ENCODE peak calls at places on chromosomes 3 and 15, in four cellular contexts. One of them, this sample, is unnamed.

GRCh38 chr15:62999923-63000484 is 42.5 kb upstream of the TPM1 start:
- DNase-seq in brain microvascular endothelial cell: no peak
- DNase-seq in adrenal gland: no peak
- DNase-seq in AG09309: no peak
- DNase-seq in this sample: peak

GRCh38 chr3:174957581-174958001 is 98.5 kb downstream of the NAALADL2 start:
- DNase-seq in brain microvascular endothelial cell: no peak
- DNase-seq in adrenal gland: no peak
- DNase-seq in AG09309: no peak
- DNase-seq in this sample: no peak

GRCh38 chr3:89955141-89955540 is 847.7 kb downstream of the EPHA3 start:
- DNase-seq in brain microvascular endothelial cell: no peak
- DNase-seq in adrenal gland: no peak
- DNase-seq in AG09309: no peak
- DNase-seq in this sample: no peak

GRCh38 chr3:30539772-30540171 is 66.6 kb upstream of the TGFBR2 start:
- DNase-seq in brain microvascular endothelial cell: peak
- DNase-seq in adrenal gland: no peak
- DNase-seq in AG09309: no peak
- DNase-seq in this sample: no peak

GRCh38 chr3:125350597-125350996 is 24.5 kb downstream of the ZNF148 start:
- DNase-seq in brain microvascular endothelial cell: no peak
- DNase-seq in adrenal gland: no peak
- DNase-seq in AG09309: no peak
- DNase-seq in this sample: no peak

GRCh38 chr15:84816694-84817460 is at the start of gene ALPK3:
- DNase-seq in brain microvascular endothelial cell: no peak
- DNase-seq in adrenal gland: peak
- DNase-seq in AG09309: no peak
- DNase-seq in this sample: peak

GRCh38 chr3:33250712-33251111 is 26.5 kb upstream of the FBXL2 start:
- DNase-seq in brain microvascular endothelial cell: peak
- DNase-seq in adrenal gland: no peak
- DNase-seq in AG09309: no peak
- DNase-seq in this sample: no peak

GRCh38 chr3:101903426-101903825 is 54.1 kb downstream of the NFKBIZ start:
- DNase-seq in brain microvascular endothelial cell: no peak
- DNase-seq in adrenal gland: no peak
- DNase-seq in AG09309: no peak
- DNase-seq in this sample: no peak

GRCh38 chr3:171792549-171792948 is 17.7 kb downstream of the PLD1 start:
- DNase-seq in brain microvascular endothelial cell: no peak
- DNase-seq in adrenal gland: peak
- DNase-seq in AG09309: no peak
- DNase-seq in this sample: no peak

GRCh38 chr15:70324001-70324974 is 226.6 kb upstream of the TLE3 start:
- DNase-seq in brain microvascular endothelial cell: no peak
- DNase-seq in adrenal gland: no peak
- DNase-seq in AG09309: peak
- DNase-seq in this sample: no peak

GRCh38 chr3:43499256-43499655 is 122.6 kb downstream of the ANO10 start:
- DNase-seq in brain microvascular endothelial cell: no peak
- DNase-seq in adrenal gland: peak
- DNase-seq in AG09309: no peak
- DNase-seq in this sample: no peak

GRCh38 chr15:75625542-75626347 is at the start of gene SNUPN:
- DNase-seq in brain microvascular endothelial cell: peak
- DNase-seq in adrenal gland: peak
- DNase-seq in AG09309: no peak
- DNase-seq in this sample: peak

GRCh38 chr3:112407214-112407887 is 74.4 kb downstream of the CD200 start:
- DNase-seq in brain microvascular endothelial cell: no peak
- DNase-seq in adrenal gland: no peak
- DNase-seq in AG09309: no peak
- DNase-seq in this sample: peak

GRCh38 chr15:89395461-89395875 is 60.8 kb upstream of the POLG start:
- DNase-seq in brain microvascular endothelial cell: no peak
- DNase-seq in adrenal gland: peak
- DNase-seq in AG09309: no peak
- DNase-seq in this sample: no peak

GRCh38 chr3:66121288-66121687 is 82.6 kb upstream of the MAGI1 start:
- DNase-seq in brain microvascular endothelial cell: no peak
- DNase-seq in adrenal gland: no peak
- DNase-seq in AG09309: no peak
- DNase-seq in this sample: no peak

GRCh38 chr15:41490355-41490754 is 3.3 kb upstream of the ITPKA start:
- DNase-seq in brain microvascular endothelial cell: peak
- DNase-seq in adrenal gland: no peak
- DNase-seq in AG09309: peak
- DNase-seq in this sample: no peak

GRCh38 chr3:129015388-129016105 is 14.4 kb downstream of the EFCC1 start:
- DNase-seq in brain microvascular endothelial cell: no peak
- DNase-seq in adrenal gland: peak
- DNase-seq in AG09309: no peak
- DNase-seq in this sample: no peak

GRCh38 chr3:33716227-33716626 is 1.8 kb downstream of the CLASP2 start:
- DNase-seq in brain microvascular endothelial cell: no peak
- DNase-seq in adrenal gland: no peak
- DNase-seq in AG09309: no peak
- DNase-seq in this sample: no peak

GRCh38 chr15:89167267-89168176 is 53.9 kb downstream of the RLBP1 start:
- DNase-seq in brain microvascular endothelial cell: peak
- DNase-seq in adrenal gland: peak
- DNase-seq in AG09309: no peak
- DNase-seq in this sample: peak

GRCh38 chr15:23565395-23566069 is at the start of gene MKRN3:
- DNase-seq in brain microvascular endothelial cell: no peak
- DNase-seq in adrenal gland: no peak
- DNase-seq in AG09309: peak
- DNase-seq in this sample: peak

GRCh38 chr3:178645503-178645902 is 109.3 kb downstream of the KCNMB2 start:
- DNase-seq in brain microvascular endothelial cell: no peak
- DNase-seq in adrenal gland: no peak
- DNase-seq in AG09309: no peak
- DNase-seq in this sample: no peak

GRCh38 chr3:126485956-126486884 is 10.5 kb upstream of the ZXDC start:
- DNase-seq in brain microvascular endothelial cell: no peak
- DNase-seq in adrenal gland: no peak
- DNase-seq in AG09309: no peak
- DNase-seq in this sample: no peak

GRCh38 chr15:99454941-99455795 is 110.6 kb upstream of the MEF2A start:
- DNase-seq in brain microvascular endothelial cell: peak
- DNase-seq in adrenal gland: peak
- DNase-seq in AG09309: peak
- DNase-seq in this sample: peak

GRCh38 chr3:150106752-150107428 is 136.2 kb upstream of the PFN2 start:
- DNase-seq in brain microvascular endothelial cell: peak
- DNase-seq in adrenal gland: peak
- DNase-seq in AG09309: peak
- DNase-seq in this sample: no peak

GRCh38 chr3:130626021-130626420 is 109.0 kb downstream of the COL6A6 start:
- DNase-seq in brain microvascular endothelial cell: no peak
- DNase-seq in adrenal gland: peak
- DNase-seq in AG09309: no peak
- DNase-seq in this sample: no peak

GRCh38 chr3:177108648-177109047 is 88.6 kb downstream of the TBL1XR1 start:
- DNase-seq in brain microvascular endothelial cell: no peak
- DNase-seq in adrenal gland: no peak
- DNase-seq in AG09309: no peak
- DNase-seq in this sample: no peak

GRCh38 chr3:81105761-81106160 is 655.7 kb downstream of the GBE1 start:
- DNase-seq in brain microvascular endothelial cell: no peak
- DNase-seq in adrenal gland: no peak
- DNase-seq in AG09309: no peak
- DNase-seq in this sample: no peak

GRCh38 chr3:66622756-66623452 is 122.1 kb upstream of the LRIG1 start:
- DNase-seq in brain microvascular endothelial cell: no peak
- DNase-seq in adrenal gland: no peak
- DNase-seq in AG09309: no peak
- DNase-seq in this sample: no peak

GRCh38 chr3:52210550-52211046 is 12.6 kb downstream of the ALAS1 start:
- DNase-seq in brain microvascular endothelial cell: no peak
- DNase-seq in adrenal gland: no peak
- DNase-seq in AG09309: no peak
- DNase-seq in this sample: peak

GRCh38 chr3:69012111-69012835 is 1.2 kb downstream of the EOGT start:
- DNase-seq in brain microvascular endothelial cell: peak
- DNase-seq in adrenal gland: peak
- DNase-seq in AG09309: peak
- DNase-seq in this sample: peak

GRCh38 chr15:26628879-26629529 is 143.9 kb downstream of the GABRB3 start:
- DNase-seq in brain microvascular endothelial cell: no peak
- DNase-seq in adrenal gland: peak
- DNase-seq in AG09309: no peak
- DNase-seq in this sample: peak

GRCh38 chr3:47747558-47747957 is 34.1 kb downstream of the SMARCC1 start:
- DNase-seq in brain microvascular endothelial cell: no peak
- DNase-seq in adrenal gland: no peak
- DNase-seq in AG09309: no peak
- DNase-seq in this sample: no peak

GRCh38 chr3:31552103-31552502 is 19.4 kb downstream of the STT3B start:
- DNase-seq in brain microvascular endothelial cell: no peak
- DNase-seq in adrenal gland: no peak
- DNase-seq in AG09309: no peak
- DNase-seq in this sample: no peak